ENCODE peak calls at places on chromosomes 7 and 10, in five cellular contexts. Q, M, V, G and T are unnamed samples.

GRCh38 chr7:13988011-13988410 is 1.5 kb downstream of the ETV1 start:
- DNase-seq in Q (no peak), M (peak; percentile 12), V (no peak), G (no peak), T (no peak)

GRCh38 chr7:67711706-67712105 is 715.1 kb downstream of the TYW1 start:
- DNase-seq in Q (no peak), M (no peak), V (no peak), G (no peak), T (no peak)

GRCh38 chr10:1010703-1011102 is 15.0 kb downstream of the IDI2 start:
- DNase-seq in Q (no peak), M (no peak), V (no peak), G (no peak), T (no peak)

GRCh38 chr7:95059842-95060313 is 152.5 kb downstream of the PPP1R9A start:
- DNase-seq in Q (no peak), M (no peak), V (no peak), G (no peak), T (no peak)

GRCh38 chr7:2710901-2711551 is 23.0 kb downstream of the AMZ1 start:
- DNase-seq in Q (no peak), M (no peak), V (peak; percentile 84), G (no peak), T (no peak)

GRCh38 chr10:7388602-7389001 is 22.2 kb downstream of the SFMBT2 start:
- DNase-seq in Q (no peak), M (no peak), V (peak; percentile 61), G (no peak), T (no peak)

GRCh38 chr10:59865101-59865500 is 41.3 kb downstream of the CCDC6 start:
- DNase-seq in Q (peak; percentile 42), M (no peak), V (peak; percentile 63), G (peak; percentile 81), T (no peak)

GRCh38 chr10:89153086-89153485 is 54.0 kb downstream of the CH25H start:
- DNase-seq in Q (no peak), M (no peak), V (no peak), G (no peak), T (no peak)

GRCh38 chr7:522071-522937 is 2.7 kb upstream of the PDGFA start:
- DNase-seq in Q (peak; percentile 79), M (peak; percentile 63), V (peak; percentile 80), G (peak; percentile 55), T (no peak)

GRCh38 chr10:43075612-43076003 is 1.3 kb upstream of the RET start:
- DNase-seq in Q (no peak), M (no peak), V (no peak), G (peak; percentile 46), T (no peak)

GRCh38 chr7:16918288-16918895 is 36.6 kb upstream of the AGR3 start:
- DNase-seq in Q (no peak), M (peak; percentile 8), V (no peak), G (peak; percentile 66), T (no peak)

GRCh38 chr7:4606776-4607175 is 75.3 kb upstream of the FOXK1 start:
- DNase-seq in Q (no peak), M (no peak), V (no peak), G (no peak), T (no peak)

GRCh38 chr7:150955519-150956394 is 22.4 kb downstream of the KCNH2 start:
- DNase-seq in Q (peak; percentile 58), M (peak; percentile 93), V (no peak), G (peak; percentile 65), T (peak; percentile 68)

GRCh38 chr7:96838481-96838880 is 128.8 kb upstream of the SEM1 start:
- DNase-seq in Q (no peak), M (no peak), V (no peak), G (no peak), T (no peak)

GRCh38 chr10:4725917-4726606 is 99.9 kb upstream of the AKR1E2 start:
- DNase-seq in Q (no peak), M (no peak), V (no peak), G (no peak), T (no peak)

GRCh38 chr7:91288208-91288824 is 24.1 kb downstream of the FZD1 start:
- DNase-seq in Q (peak; percentile 45), M (peak; percentile 29), V (peak; percentile 78), G (peak; percentile 89), T (peak; percentile 62)

GRCh38 chr7:99267530-99268360 is 4.9 kb upstream of the MYH16 start:
- DNase-seq in Q (no peak), M (no peak), V (no peak), G (no peak), T (no peak)

GRCh38 chr7:149770728-149771127 is 2.7 kb downstream of the ZNF467 start:
- DNase-seq in Q (no peak), M (no peak), V (no peak), G (no peak), T (no peak)

GRCh38 chr10:34205452-34205851 is 609.6 kb downstream of the PARD3 start:
- DNase-seq in Q (no peak), M (no peak), V (no peak), G (no peak), T (no peak)

GRCh38 chr7:38006559-38006958 is 86.1 kb downstream of the EPDR1 start:
- DNase-seq in Q (no peak), M (no peak), V (no peak), G (no peak), T (no peak)

GRCh38 chr7:100509213-100509612 is 25.5 kb downstream of the NYAP1 start:
- DNase-seq in Q (no peak), M (no peak), V (no peak), G (no peak), T (no peak)

GRCh38 chr10:79444243-79445119 is 943 bp downstream of the ZCCHC24 start:
- DNase-seq in Q (peak; percentile 81), M (peak; percentile 61), V (peak; percentile 76), G (peak; percentile 80), T (peak; percentile 72)

GRCh38 chr10:63376560-63377304 is 89.0 kb downstream of the JMJD1C start:
- DNase-seq in Q (no peak), M (no peak), V (no peak), G (no peak), T (no peak)

GRCh38 chr10:70164179-70164578 is 6.1 kb downstream of the SAR1A start:
- DNase-seq in Q (no peak), M (no peak), V (no peak), G (no peak), T (no peak)

GRCh38 chr7:47483604-47484273 is 98.2 kb downstream of the TNS3 start:
- DNase-seq in Q (no peak), M (no peak), V (no peak), G (peak; percentile 47), T (no peak)

GRCh38 chr7:141246426-141246825 is 172.6 kb downstream of the TMEM178B start:
- DNase-seq in Q (no peak), M (no peak), V (no peak), G (no peak), T (no peak)

GRCh38 chr7:141251180-141251579 is 177.3 kb downstream of the TMEM178B start:
- DNase-seq in Q (no peak), M (no peak), V (no peak), G (no peak), T (no peak)

GRCh38 chr7:141257597-141257996 is 183.7 kb downstream of the TMEM178B start:
- DNase-seq in Q (no peak), M (no peak), V (no peak), G (no peak), T (no peak)

DNA sequence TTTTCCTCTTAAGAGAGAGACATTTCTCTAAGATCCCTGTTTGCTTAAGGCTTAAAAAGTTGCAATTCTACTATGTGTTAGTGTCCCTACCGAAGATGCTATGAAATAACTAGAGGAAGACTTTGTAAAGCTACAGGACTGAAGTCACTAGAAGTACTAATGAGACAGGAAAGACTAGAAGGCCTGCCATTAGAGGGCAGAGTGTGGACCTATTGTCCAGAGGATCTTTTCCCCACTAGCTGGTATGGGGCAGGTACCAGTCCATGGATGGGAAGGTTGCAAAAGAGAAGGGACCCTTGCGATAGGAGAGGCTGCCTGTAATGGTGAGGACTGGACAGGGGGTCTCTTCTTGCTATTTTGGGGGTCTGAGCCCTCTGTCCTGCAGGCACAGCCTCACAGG is 178.1 kb downstream of the TMEM178B start:
- DNase-seq in Q (no peak), M (no peak), V (no peak), G (no peak), T (no peak)
- TF ChIP-seq CTCF in Q (peak; percentile 14), M (no peak), V (no peak), G (no peak), T (no peak)

GRCh38 chr7:71220210-71220695 is 88.3 kb downstream of the GALNT17 start:
- DNase-seq in Q (no peak), M (no peak), V (no peak), G (no peak), T (no peak)
- TF ChIP-seq CTCF in Q (peak; percentile 26), M (no peak), V (no peak), G (peak; percentile 30), T (no peak)

GRCh38 chr10:30645340-30645827 is 15.8 kb upstream of the LYZL2 start:
- DNase-seq in Q (peak; percentile 25), M (peak; percentile 30), V (no peak), G (peak; percentile 40), T (peak; percentile 51)
- TF ChIP-seq CTCF in Q (no peak), M (no peak), V (no peak), G (no peak), T (no peak)

GRCh38 chr7:154795437-154795836 is 207.5 kb downstream of the PAXIP1 start:
- DNase-seq in Q (no peak), M (no peak), V (no peak), G (no peak), T (no peak)

GRCh38 chr7:154794147-154794780 is 208.7 kb downstream of the PAXIP1 start:
- DNase-seq in Q (no peak), M (peak; percentile 79), V (no peak), G (no peak), T (no peak)

GRCh38 chr7:154791611-154792010 is 211.3 kb downstream of the PAXIP1 start:
- DNase-seq in Q (no peak), M (no peak), V (no peak), G (no peak), T (no peak)

GRCh38 chr7:154792436-154793055 is 210.4 kb downstream of the PAXIP1 start:
- DNase-seq in Q (no peak), M (no peak), V (no peak), G (no peak), T (no peak)

GRCh38 chr7:154795014-154795413 is 207.9 kb downstream of the PAXIP1 start:
- DNase-seq in Q (no peak), M (no peak), V (no peak), G (no peak), T (no peak)
- TF ChIP-seq CTCF in Q (no peak), M (peak; percentile 13), V (no peak), G (no peak), T (no peak)

GRCh38 chr10:113980408-113981087 is 63.1 kb upstream of the ADRB1 start:
- DNase-seq in Q (no peak), M (no peak), V (no peak), G (peak; percentile 33), T (no peak)
- TF ChIP-seq CTCF in Q (peak; percentile 14), M (no peak), V (peak; percentile 9), G (peak; percentile 38), T (no peak)